ENCODE peak calls at places on chromosomes 12 and 14, in five cellular contexts. One of them, this sample, is unnamed.

GRCh38 chr14:22976620-22977433 is 5.5 kb downstream of the AJUBA start:
- DNase-seq in MM.1S: no peak
- DNase-seq in fibroblast of lung: peak
- DNase-seq in hepatocyte: peak
- DNase-seq in mammary epithelial cell: peak
- DNase-seq in this sample: no peak

GRCh38 chr12:122097641-122098364 is 19.2 kb downstream of the MLXIP start:
- DNase-seq in MM.1S: no peak
- DNase-seq in fibroblast of lung: peak
- DNase-seq in hepatocyte: peak
- DNase-seq in mammary epithelial cell: no peak
- DNase-seq in this sample: no peak

GRCh38 chr12:11067514-11067913 is 5.4 kb upstream of the TAS2R46 start:
- DNase-seq in MM.1S: no peak
- DNase-seq in fibroblast of lung: peak
- DNase-seq in hepatocyte: no peak
- DNase-seq in mammary epithelial cell: peak
- DNase-seq in this sample: no peak

GRCh38 chr12:131351319-131352028 is 359.4 kb upstream of the SFSWAP start:
- DNase-seq in MM.1S: no peak
- DNase-seq in fibroblast of lung: no peak
- DNase-seq in hepatocyte: no peak
- DNase-seq in mammary epithelial cell: no peak
- DNase-seq in this sample: no peak

GRCh38 chr14:101328412-101329149 is 232.7 kb upstream of the DIO3 start:
- DNase-seq in MM.1S: no peak
- DNase-seq in fibroblast of lung: no peak
- DNase-seq in hepatocyte: peak
- DNase-seq in mammary epithelial cell: no peak
- DNase-seq in this sample: no peak

GRCh38 chr14:100392266-100392850 is 69.2 kb downstream of the SLC25A47 start:
- DNase-seq in MM.1S: no peak
- DNase-seq in fibroblast of lung: peak
- DNase-seq in hepatocyte: no peak
- DNase-seq in mammary epithelial cell: no peak
- DNase-seq in this sample: no peak

GRCh38 chr12:92191061-92191460 is 45.4 kb upstream of the BTG1 start:
- DNase-seq in MM.1S: no peak
- DNase-seq in fibroblast of lung: peak
- DNase-seq in hepatocyte: no peak
- DNase-seq in mammary epithelial cell: no peak
- DNase-seq in this sample: no peak

GRCh38 chr12:101051901-101052550 is 158.0 kb downstream of the SLC5A8 start:
- DNase-seq in MM.1S: no peak
- DNase-seq in fibroblast of lung: peak
- DNase-seq in hepatocyte: peak
- DNase-seq in mammary epithelial cell: peak
- DNase-seq in this sample: peak

DNA sequence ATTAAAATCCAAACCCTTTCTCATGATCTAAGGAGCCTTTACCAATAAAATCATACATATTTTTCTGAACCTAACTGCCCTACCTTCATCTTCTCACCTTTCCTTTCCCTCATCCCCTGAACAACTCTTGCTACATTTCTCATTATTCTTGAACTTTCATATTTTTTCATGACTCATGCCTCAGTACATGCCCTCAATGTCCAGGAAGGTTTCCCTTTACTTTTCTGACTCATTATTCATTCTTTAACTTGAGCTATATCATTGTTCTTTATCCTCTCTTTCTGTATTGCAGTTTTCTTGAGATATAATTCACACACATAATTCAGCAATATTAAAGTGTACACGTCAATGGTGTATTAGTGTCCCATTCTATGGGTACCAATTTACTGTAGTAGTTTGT is 231.0 kb downstream of the ALG10B start:
- DNase-seq in MM.1S: no peak
- DNase-seq in fibroblast of lung: no peak
- DNase-seq in hepatocyte: no peak
- DNase-seq in mammary epithelial cell: peak
- DNase-seq in this sample: no peak
- TF ChIP-seq EZH2 in MM.1S: no peak
- TF ChIP-seq EZH2 in fibroblast of lung: no peak
- TF ChIP-seq EZH2 in hepatocyte: no peak
- TF ChIP-seq EZH2 in mammary epithelial cell: no peak
- TF ChIP-seq EZH2 in this sample: no peak

GRCh38 chr12:113482334-113482733 is 10.7 kb upstream of the LHX5 start:
- DNase-seq in MM.1S: no peak
- DNase-seq in fibroblast of lung: no peak
- DNase-seq in hepatocyte: no peak
- DNase-seq in mammary epithelial cell: no peak
- DNase-seq in this sample: no peak

GRCh38 chr12:113485330-113485729 is 13.7 kb upstream of the LHX5 start:
- DNase-seq in MM.1S: no peak
- DNase-seq in fibroblast of lung: no peak
- DNase-seq in hepatocyte: no peak
- DNase-seq in mammary epithelial cell: no peak
- DNase-seq in this sample: no peak

GRCh38 chr12:113486722-113487121 is 15.1 kb upstream of the LHX5 start:
- DNase-seq in MM.1S: no peak
- DNase-seq in fibroblast of lung: no peak
- DNase-seq in hepatocyte: no peak
- DNase-seq in mammary epithelial cell: no peak
- DNase-seq in this sample: no peak

DNA sequence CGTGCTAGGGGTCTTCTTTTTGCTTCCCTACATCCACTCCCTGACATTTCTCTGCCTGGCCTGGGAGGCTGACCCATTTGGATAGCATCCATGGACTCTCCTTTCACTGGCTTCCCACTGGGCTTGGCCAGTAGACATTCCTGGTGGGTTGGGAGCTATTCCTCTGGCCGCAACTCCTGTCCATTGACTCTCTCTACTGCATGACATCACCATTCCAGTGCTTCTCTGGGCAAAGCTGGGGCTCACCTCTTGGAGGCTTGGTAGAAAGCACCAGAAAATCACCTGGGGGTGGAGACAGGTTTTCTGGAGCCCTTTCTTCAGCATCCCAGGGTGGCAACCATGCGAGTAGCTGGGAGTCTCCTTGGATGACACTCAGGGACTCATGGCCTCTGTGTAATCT is 16.7 kb upstream of the LHX5 start:
- DNase-seq in MM.1S: no peak
- DNase-seq in fibroblast of lung: no peak
- DNase-seq in hepatocyte: no peak
- DNase-seq in mammary epithelial cell: no peak
- DNase-seq in this sample: no peak
- TF ChIP-seq EZH2 in MM.1S: no peak
- TF ChIP-seq EZH2 in fibroblast of lung: no peak
- TF ChIP-seq EZH2 in hepatocyte: no peak
- TF ChIP-seq EZH2 in mammary epithelial cell: no peak
- TF ChIP-seq EZH2 in this sample: no peak

DNA sequence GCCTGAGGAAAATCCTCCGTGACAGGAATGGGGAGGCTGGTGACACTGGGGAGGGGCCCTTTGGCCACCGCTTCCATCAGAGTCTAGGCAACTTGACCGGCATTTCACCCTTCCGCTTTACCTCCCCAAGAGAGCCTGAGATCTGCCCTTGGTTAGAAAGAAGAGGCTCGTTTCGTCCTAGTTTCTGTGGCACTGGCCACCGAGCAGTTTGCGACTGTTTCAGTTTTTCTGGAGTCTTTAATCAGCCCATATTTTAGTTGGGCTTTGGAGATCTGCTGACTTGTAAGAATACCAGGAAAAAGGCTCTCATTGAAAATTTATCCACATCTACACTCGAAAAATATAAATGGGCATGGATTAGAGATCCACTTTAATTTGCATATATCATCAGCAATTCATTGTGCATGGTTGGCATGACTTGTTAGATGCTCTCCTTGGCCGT is 414 bp upstream of the ANKS1B start:
- DNase-seq in MM.1S: peak
- DNase-seq in fibroblast of lung: peak
- DNase-seq in hepatocyte: no peak
- DNase-seq in mammary epithelial cell: peak
- DNase-seq in this sample: no peak
- TF ChIP-seq EZH2 in MM.1S: no peak
- TF ChIP-seq EZH2 in fibroblast of lung: no peak
- TF ChIP-seq EZH2 in hepatocyte: no peak
- TF ChIP-seq EZH2 in mammary epithelial cell: no peak
- TF ChIP-seq EZH2 in this sample: no peak

DNA sequence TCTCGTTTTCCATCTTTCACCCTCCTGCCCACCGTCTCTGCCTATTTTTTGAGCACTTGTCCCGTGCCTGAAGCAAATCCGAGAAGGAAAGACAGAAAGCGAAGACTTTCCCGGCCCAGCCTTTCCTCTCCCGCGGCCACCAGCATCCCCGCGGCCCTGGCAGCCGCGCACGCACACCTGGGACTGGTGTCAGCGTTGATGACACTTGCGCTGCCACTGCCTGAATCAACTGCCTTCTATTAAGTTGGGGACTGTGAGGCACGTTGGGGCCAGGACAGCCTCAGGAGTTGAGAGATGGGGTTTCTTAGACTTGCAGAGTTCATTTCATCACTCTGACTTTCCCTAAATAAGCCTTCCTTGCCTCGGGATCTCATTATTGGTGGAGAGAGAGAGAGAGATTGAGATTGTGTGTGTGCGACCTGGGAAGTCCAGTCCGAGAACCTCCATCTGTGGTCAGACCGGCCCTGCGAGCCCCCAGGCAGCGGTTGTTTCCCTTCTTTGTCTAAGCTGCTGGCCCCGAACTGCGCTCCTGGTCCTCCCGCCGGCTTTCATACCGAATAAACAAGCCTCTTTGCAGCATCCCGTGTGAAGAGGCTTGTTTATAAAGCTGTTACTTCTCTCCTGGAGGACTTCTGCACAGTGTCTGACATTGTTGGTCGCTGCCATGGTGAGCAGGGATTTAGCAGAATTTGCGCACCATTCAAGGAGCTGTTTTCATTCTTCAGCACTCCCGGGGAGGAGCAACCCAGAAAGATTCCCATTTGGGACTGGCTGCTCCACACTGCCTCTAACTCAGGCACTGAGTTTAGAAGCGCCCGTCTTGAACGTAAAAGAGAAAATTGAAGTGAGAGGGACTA is 1.5 kb downstream of the PDZRN4 start:
- DNase-seq in MM.1S: no peak
- DNase-seq in fibroblast of lung: no peak
- DNase-seq in hepatocyte: no peak
- DNase-seq in mammary epithelial cell: peak
- DNase-seq in this sample: no peak
- TF ChIP-seq EZH2 in MM.1S: no peak
- TF ChIP-seq EZH2 in fibroblast of lung: peak
- TF ChIP-seq EZH2 in hepatocyte: peak
- TF ChIP-seq EZH2 in mammary epithelial cell: peak
- TF ChIP-seq EZH2 in this sample: peak

GRCh38 chr12:106586803-106587684 is 4.2 kb downstream of the RFX4 start:
- DNase-seq in MM.1S: no peak
- DNase-seq in fibroblast of lung: no peak
- DNase-seq in hepatocyte: no peak
- DNase-seq in mammary epithelial cell: peak
- DNase-seq in this sample: no peak
- TF ChIP-seq EZH2 in MM.1S: no peak
- TF ChIP-seq EZH2 in fibroblast of lung: peak
- TF ChIP-seq EZH2 in hepatocyte: no peak
- TF ChIP-seq EZH2 in mammary epithelial cell: no peak
- TF ChIP-seq EZH2 in this sample: peak

GRCh38 chr12:128951448-128951847 is 98.2 kb downstream of the GLT1D1 start:
- DNase-seq in MM.1S: no peak
- DNase-seq in fibroblast of lung: no peak
- DNase-seq in hepatocyte: no peak
- DNase-seq in mammary epithelial cell: no peak
- DNase-seq in this sample: no peak

GRCh38 chr12:128961308-128961923 is 108.1 kb downstream of the GLT1D1 start:
- DNase-seq in MM.1S: no peak
- DNase-seq in fibroblast of lung: no peak
- DNase-seq in hepatocyte: no peak
- DNase-seq in mammary epithelial cell: no peak
- DNase-seq in this sample: no peak

GRCh38 chr12:128961957-128962356 is 108.7 kb downstream of the GLT1D1 start:
- DNase-seq in MM.1S: no peak
- DNase-seq in fibroblast of lung: no peak
- DNase-seq in hepatocyte: no peak
- DNase-seq in mammary epithelial cell: no peak
- DNase-seq in this sample: no peak

GRCh38 chr12:128959931-128960330 is 106.7 kb downstream of the GLT1D1 start:
- DNase-seq in MM.1S: no peak
- DNase-seq in fibroblast of lung: no peak
- DNase-seq in hepatocyte: no peak
- DNase-seq in mammary epithelial cell: no peak
- DNase-seq in this sample: no peak

DNA sequence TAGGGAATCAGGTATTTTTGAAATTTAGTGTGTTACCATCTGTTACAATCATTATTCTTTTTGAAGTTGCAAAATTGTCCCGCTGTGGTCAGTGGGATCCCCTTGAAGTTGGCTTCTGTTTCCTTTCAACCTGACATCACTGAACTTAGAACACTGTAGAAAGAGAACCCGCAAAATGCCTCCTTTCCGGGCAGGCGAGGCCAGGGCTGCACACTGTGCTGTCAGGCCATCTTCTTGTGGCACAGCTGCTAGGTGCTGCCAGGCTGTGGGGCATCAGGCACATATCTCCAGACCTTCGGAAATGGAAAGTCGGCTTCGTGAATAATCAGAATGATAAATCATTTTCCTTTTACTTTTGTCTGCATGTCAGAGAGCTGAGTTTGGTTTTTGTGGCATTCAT is 103.5 kb downstream of the GLT1D1 start:
- DNase-seq in MM.1S: no peak
- DNase-seq in fibroblast of lung: no peak
- DNase-seq in hepatocyte: no peak
- DNase-seq in mammary epithelial cell: no peak
- DNase-seq in this sample: no peak
- TF ChIP-seq EZH2 in MM.1S: no peak
- TF ChIP-seq EZH2 in fibroblast of lung: no peak
- TF ChIP-seq EZH2 in hepatocyte: no peak
- TF ChIP-seq EZH2 in mammary epithelial cell: no peak
- TF ChIP-seq EZH2 in this sample: no peak

GRCh38 chr12:5044420-5045295 is 979 bp downstream of the KCNA5 start:
- DNase-seq in MM.1S: no peak
- DNase-seq in fibroblast of lung: no peak
- DNase-seq in hepatocyte: no peak
- DNase-seq in mammary epithelial cell: no peak
- DNase-seq in this sample: no peak
- TF ChIP-seq EZH2 in MM.1S: no peak
- TF ChIP-seq EZH2 in fibroblast of lung: no peak
- TF ChIP-seq EZH2 in hepatocyte: no peak
- TF ChIP-seq EZH2 in mammary epithelial cell: no peak
- TF ChIP-seq EZH2 in this sample: peak

GRCh38 chr12:53963434-53964314 is 9.0 kb downstream of the HOXC12 start:
- DNase-seq in MM.1S: no peak
- DNase-seq in fibroblast of lung: no peak
- DNase-seq in hepatocyte: no peak
- DNase-seq in mammary epithelial cell: no peak
- DNase-seq in this sample: no peak
- TF ChIP-seq EZH2 in MM.1S: no peak
- TF ChIP-seq EZH2 in fibroblast of lung: peak
- TF ChIP-seq EZH2 in hepatocyte: peak
- TF ChIP-seq EZH2 in mammary epithelial cell: no peak
- TF ChIP-seq EZH2 in this sample: no peak

GRCh38 chr12:52251367-52252055 is 18.5 kb downstream of the KRT7 start:
- DNase-seq in MM.1S: no peak
- DNase-seq in fibroblast of lung: no peak
- DNase-seq in hepatocyte: no peak
- DNase-seq in mammary epithelial cell: no peak
- DNase-seq in this sample: no peak
- TF ChIP-seq EZH2 in MM.1S: no peak
- TF ChIP-seq EZH2 in fibroblast of lung: no peak
- TF ChIP-seq EZH2 in hepatocyte: no peak
- TF ChIP-seq EZH2 in mammary epithelial cell: no peak
- TF ChIP-seq EZH2 in this sample: no peak

This sample was measured in keratinocyte.